ENCODE peak calls at places on chromosomes 11 and 22, in ten cellular contexts. L is OCI-LY7; P is Right ventricle myocardium superior; N is NCI-H1105 treated with DMSO at 0.1 percent for 48 hours; Y is HAP-1; Z is GM03348; W is ACHN; J is A549; Q is sigmoid colon; X is stimulated activated CD4-positive, alpha-beta T cell treated with anti-CD3 and anti-CD28 coated beads, Interleukin-15, amount 100 ng/mL, for 1 hour. F is an unnamed sample.

GRCh38 chr11:14411818-14412217 is 52.8 kb upstream of the RRAS2 start:
- DNase-seq in L (no peak), P (peak; percentile 57), N (no peak), Y (no peak), Z (peak; percentile 80), W (no peak), J (no peak), Q (peak; percentile 74), X (no peak), F (no peak)

GRCh38 chr11:70860855-70861254 is 391.5 kb downstream of the SHANK2 start:
- DNase-seq in L (no peak), P (no peak), N (no peak), Y (no peak), Z (no peak), W (no peak), J (no peak), Q (no peak), X (no peak), F (no peak)

GRCh38 chr22:22342697-22343602 is 98.4 kb downstream of the VPREB1 start:
- DNase-seq in L (peak; percentile 83), P (peak; percentile 57), N (peak; percentile 42), Y (peak; percentile 9), Z (peak; percentile 45), W (peak; percentile 42), J (peak; percentile 49), Q (no peak), X (peak; percentile 20), F (no peak)

GRCh38 chr11:18608373-18608772 is 8.8 kb downstream of the MISFA start:
- DNase-seq in L (no peak), P (no peak), N (peak; percentile 56), Y (peak; percentile 72), Z (no peak), W (no peak), J (no peak), Q (no peak), X (no peak), F (no peak)

GRCh38 chr11:102761646-102762238 is 18.7 kb downstream of the MMP10 start:
- DNase-seq in L (no peak), P (no peak), N (no peak), Y (no peak), Z (peak; percentile 55), W (peak; percentile 39), J (no peak), Q (no peak), X (no peak), F (no peak)

GRCh38 chr11:36744375-36745168 is 146.5 kb upstream of the RAG2 start:
- DNase-seq in L (peak; percentile 47), P (peak; percentile 80), N (peak; percentile 38), Y (peak; percentile 42), Z (peak; percentile 53), W (peak; percentile 62), J (peak; percentile 73), Q (peak; percentile 73), X (no peak), F (peak; percentile 9)

GRCh38 chr11:17845431-17845881 is 110.9 kb downstream of the KCNC1 start:
- DNase-seq in L (no peak), P (peak; percentile 37), N (no peak), Y (no peak), Z (peak; percentile 76), W (no peak), J (no peak), Q (no peak), X (no peak), F (no peak)

GRCh38 chr11:125435461-125436238 is 60.4 kb downstream of the FEZ1 start:
- DNase-seq in L (no peak), P (no peak), N (no peak), Y (no peak), Z (no peak), W (no peak), J (no peak), Q (no peak), X (no peak), F (no peak)

GRCh38 chr11:27471067-27471587 is 1.5 kb downstream of the LGR4 start:
- DNase-seq in L (no peak), P (no peak), N (no peak), Y (no peak), Z (no peak), W (peak; percentile 25), J (peak; percentile 41), Q (no peak), X (no peak), F (no peak)

GRCh38 chr11:47918370-47918690 is 62.0 kb upstream of the PTPRJ start:
- DNase-seq in L (no peak), P (no peak), N (no peak), Y (no peak), Z (no peak), W (no peak), J (no peak), Q (no peak), X (no peak), F (no peak)

GRCh38 chr11:1780700-1781592 is 17.2 kb upstream of the CTSD start:
- DNase-seq in L (no peak), P (no peak), N (no peak), Y (no peak), Z (no peak), W (no peak), J (no peak), Q (peak; percentile 66), X (no peak), F (no peak)

GRCh38 chr11:419248-420005 is 4.6 kb upstream of the SIGIRR start:
- DNase-seq in L (no peak), P (peak; percentile 13), N (no peak), Y (no peak), Z (no peak), W (no peak), J (no peak), Q (no peak), X (no peak), F (no peak)

GRCh38 chr11:4027746-4028145 is 66.9 kb upstream of the RRM1 start:
- DNase-seq in L (no peak), P (no peak), N (no peak), Y (no peak), Z (no peak), W (no peak), J (no peak), Q (no peak), X (no peak), F (no peak)

GRCh38 chr11:57868491-57868890 is 106.9 kb downstream of the CTNND1 start:
- DNase-seq in L (no peak), P (no peak), N (no peak), Y (peak; percentile 12), Z (no peak), W (no peak), J (no peak), Q (no peak), X (no peak), F (no peak)

GRCh38 chr11:119975561-119976152 is 162.3 kb downstream of the TRIM29 start:
- DNase-seq in L (no peak), P (peak; percentile 61), N (no peak), Y (no peak), Z (no peak), W (no peak), J (no peak), Q (no peak), X (no peak), F (no peak)

GRCh38 chr22:40263191-40263590 is 83.1 kb upstream of the ADSL start:
- DNase-seq in L (no peak), P (no peak), N (no peak), Y (no peak), Z (no peak), W (no peak), J (no peak), Q (no peak), X (no peak), F (no peak)

GRCh38 chr11:134349802-134350355 is 18.1 kb downstream of the GLB1L2 start:
- DNase-seq in L (no peak), P (no peak), N (no peak), Y (no peak), Z (no peak), W (no peak), J (no peak), Q (no peak), X (no peak), F (no peak)

GRCh38 chr11:16561150-16561549 is 177.3 kb upstream of the C11orf58 start:
- DNase-seq in L (no peak), P (no peak), N (no peak), Y (no peak), Z (no peak), W (no peak), J (no peak), Q (no peak), X (no peak), F (no peak)

F was measured in activated CD8-positive, alpha-beta memory T cell treated with anti-CD3 and anti-CD28 coated beads for 1 hour.